ENCODE peak calls at places on chromosomes 7 and 10, in four cellular contexts. H is glomerular endothelial cell, W is mesenteric fat pad, O is erythroblast. T is an unnamed sample.

GRCh38 chr7:135170223-135170997 is at the start of gene CYREN:
- DNase-seq in O (peak), H (no peak), W (peak), T (peak)

GRCh38 chr10:64840341-64840740 is 1319.1 kb downstream of the REEP3 start:
- DNase-seq in W (no peak), O (no peak), H (no peak), T (no peak)

GRCh38 chr7:13291010-13291409 is 603.6 kb downstream of the ARL4A start:
- DNase-seq in W (no peak), O (no peak), H (no peak), T (no peak)

GRCh38 chr10:3231951-3232730 is 59.6 kb upstream of the PITRM1 start:
- DNase-seq in O (no peak), H (no peak), W (no peak), T (no peak)

GRCh38 chr10:124917168-124917938 is 24.6 kb upstream of the ZRANB1 start:
- DNase-seq in W (peak), H (no peak), O (peak), T (no peak)

GRCh38 chr7:126529254-126529653 is 723.5 kb downstream of the GRM8 start:
- DNase-seq in W (no peak), O (no peak), H (no peak), T (no peak)

GRCh38 chr7:4730971-4731370 is 44.5 kb upstream of the AP5Z1 start:
- DNase-seq in O (no peak), H (no peak), W (no peak), T (no peak)

GRCh38 chr7:12256025-12256570 is 45.0 kb downstream of the TMEM106B start:
- DNase-seq in O (no peak), W (no peak), H (no peak), T (no peak)

GRCh38 chr7:25031432-25031831 is 51.5 kb upstream of the OSBPL3 start:
- DNase-seq in W (no peak), H (no peak), O (no peak), T (no peak)

GRCh38 chr10:1379601-1380000 is 323.4 kb downstream of the WDR37 start:
- DNase-seq in H (no peak), O (no peak), W (peak), T (no peak)

GRCh38 chr10:23448802-23449570 is 10.1 kb downstream of the OTUD1 start:
- DNase-seq in O (no peak), W (no peak), H (peak), T (no peak)

GRCh38 chr7:50211306-50212015 is 93.1 kb upstream of the IKZF1 start:
- DNase-seq in H (no peak), O (no peak), W (no peak), T (no peak)

GRCh38 chr10:98253499-98253898 is 14.5 kb downstream of the LOXL4 start:
- DNase-seq in O (no peak), W (no peak), H (no peak), T (no peak)

GRCh38 chr10:133276435-133277201 is at the start of gene ADAM8:
- DNase-seq in W (no peak), O (peak), H (no peak), T (no peak)

GRCh38 chr7:155222578-155222977 is 75.1 kb upstream of the INSIG1 start:
- DNase-seq in H (no peak), W (no peak), O (no peak), T (no peak)

GRCh38 chr10:79431422-79431821 is 14.0 kb downstream of the ZCCHC24 start:
- DNase-seq in W (no peak), O (no peak), H (no peak), T (no peak)

GRCh38 chr7:117873056-117873932 is at the start of gene CTTNBP2:
- DNase-seq in H (no peak), W (no peak), O (peak), T (no peak)